ENCODE peak calls at places on chromosomes 3 and 15, in seven cellular contexts. R, O, I, P, E, G and A are unnamed samples.

GRCh38 chr15:74130089-74130848 is at the start of gene ISLR2:
- DNase-seq in R (no peak), O (no peak), I (peak; percentile 54), P (no peak), E (no peak), G (no peak), A (no peak)

GRCh38 chr3:105401691-105402149 is 35.0 kb downstream of the ALCAM start:
- DNase-seq in R (no peak), O (no peak), I (no peak), P (no peak), E (no peak), G (no peak), A (no peak)

GRCh38 chr3:67650084-67650483 is 4.3 kb downstream of the SUCLG2 start:
- DNase-seq in R (no peak), O (no peak), I (no peak), P (no peak), E (no peak), G (peak; percentile 53), A (no peak)

GRCh38 chr3:5504135-5504534 is 316.6 kb downstream of the EDEM1 start:
- DNase-seq in R (no peak), O (no peak), I (no peak), P (no peak), E (no peak), G (no peak), A (no peak)

GRCh38 chr3:48558446-48559134 is 2.0 kb upstream of the PFKFB4 start:
- DNase-seq in R (peak; percentile 85), O (peak; percentile 89), I (peak; percentile 74), P (peak; percentile 73), E (peak; percentile 44), G (peak; percentile 41), A (peak; percentile 86)

GRCh38 chr3:9909221-9910013 is 6.8 kb downstream of the IL17RE start:
- DNase-seq in R (no peak), O (no peak), I (no peak), P (no peak), E (no peak), G (no peak), A (no peak)

GRCh38 chr15:50879016-50879415 is 29.5 kb upstream of the AP4E1 start:
- DNase-seq in R (no peak), O (no peak), I (no peak), P (no peak), E (no peak), G (no peak), A (no peak)

GRCh38 chr15:36230741-36231140 is 348.7 kb upstream of the CDIN1 start:
- DNase-seq in R (no peak), O (no peak), I (no peak), P (no peak), E (no peak), G (no peak), A (no peak)

GRCh38 chr3:126474498-126475410 is 937 bp downstream of the ZXDC start:
- DNase-seq in R (peak; percentile 93), O (peak; percentile 81), I (peak; percentile 79), P (peak; percentile 40), E (peak; percentile 67), G (peak; percentile 42), A (peak; percentile 86)

GRCh38 chr3:183253961-183254815 is 1.1 kb downstream of the B3GNT5 start:
- DNase-seq in R (peak; percentile 89), O (peak; percentile 74), I (peak; percentile 76), P (no peak), E (peak; percentile 45), G (peak; percentile 40), A (peak; percentile 83)

GRCh38 chr3:24451461-24452099 is 43.1 kb downstream of the THRB start:
- DNase-seq in R (no peak), O (no peak), I (no peak), P (no peak), E (peak; percentile 20), G (peak; percentile 83), A (no peak)

GRCh38 chr3:50616770-50617095 is 218 bp upstream of the MAPKAPK3 start:
- DNase-seq in R (peak; percentile 98), O (peak; percentile 94), I (peak; percentile 96), P (peak; percentile 90), E (peak; percentile 94), G (peak; percentile 98), A (peak; percentile 97)

GRCh38 chr15:89002281-89002761 is 85.9 kb upstream of the ABHD2 start:
- DNase-seq in R (no peak), O (peak; percentile 68), I (no peak), P (no peak), E (peak; percentile 20), G (no peak), A (peak; percentile 72)

GRCh38 chr15:63843901-63844317 is 10.2 kb upstream of the HERC1 start:
- DNase-seq in R (no peak), O (no peak), I (no peak), P (no peak), E (no peak), G (no peak), A (no peak)

GRCh38 chr3:46996689-46997452 is 17.4 kb downstream of the NBEAL2 start:
- DNase-seq in R (peak; percentile 74), O (peak; percentile 28), I (peak; percentile 38), P (peak; percentile 13), E (no peak), G (no peak), A (no peak)

GRCh38 chr15:59278120-59278519 is 71.5 kb downstream of the LDHAL6B start:
- DNase-seq in R (no peak), O (no peak), I (no peak), P (no peak), E (no peak), G (no peak), A (no peak)

GRCh38 chr3:97793415-97794019 is 28.3 kb upstream of the CRYBG3 start:
- DNase-seq in R (no peak), O (no peak), I (no peak), P (no peak), E (no peak), G (no peak), A (no peak)

GRCh38 chr15:65212097-65212496 is 824 bp upstream of the CILP start:
- DNase-seq in R (peak; percentile 59), O (no peak), I (no peak), P (no peak), E (no peak), G (no peak), A (no peak)

GRCh38 chr3:171058058-171058457 is 31.5 kb upstream of the SLC2A2 start:
- DNase-seq in R (no peak), O (no peak), I (no peak), P (no peak), E (no peak), G (no peak), A (no peak)

GRCh38 chr3:186798239-186798638 is 8.0 kb downstream of the RFC4 start:
- DNase-seq in R (no peak), O (no peak), I (no peak), P (no peak), E (no peak), G (no peak), A (no peak)

GRCh38 chr3:47251689-47252088 is 30.9 kb downstream of the KIF9 start:
- DNase-seq in R (peak; percentile 37), O (peak; percentile 3), I (no peak), P (no peak), E (no peak), G (no peak), A (no peak)

GRCh38 chr3:53278667-53279066 is 22.8 kb upstream of the TKT start:
- DNase-seq in R (no peak), O (no peak), I (no peak), P (no peak), E (no peak), G (no peak), A (no peak)

GRCh38 chr3:112745567-112746248 is 101.0 kb downstream of the CD200R1L start:
- DNase-seq in R (no peak), O (no peak), I (no peak), P (no peak), E (no peak), G (no peak), A (no peak)

DNA sequence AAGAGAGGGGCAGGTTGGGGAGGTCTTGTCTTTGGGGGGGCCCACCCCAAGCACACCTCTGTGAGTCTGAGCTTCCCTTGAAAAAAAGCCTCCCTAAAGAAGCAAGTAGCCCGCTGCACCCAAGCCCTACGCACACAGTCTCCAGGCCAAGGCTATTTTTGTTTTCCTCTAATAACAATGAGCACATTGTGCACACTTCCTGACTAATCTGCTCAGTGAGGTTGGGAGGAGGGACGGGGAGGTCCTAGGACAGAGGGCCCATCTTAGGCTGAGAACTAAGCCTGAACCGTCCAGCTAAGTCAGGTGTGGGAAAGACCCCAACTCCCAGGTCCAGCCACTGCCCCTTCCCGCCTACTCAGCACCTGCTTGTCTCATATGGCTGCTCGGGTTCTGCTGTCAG is 87.2 kb downstream of the HMG20A start:
- DNase-seq in R (no peak), O (no peak), I (peak; percentile 60), P (peak; percentile 43), E (peak; percentile 70), G (no peak), A (no peak)
- H3K4me3 ChIP-seq in R (no peak overlapping the region), O (no peak overlapping the region), I (peak overlapping the region; percentile 41), P (no peak overlapping the region), E (no peak overlapping the region), G (no peak overlapping the region), A (no peak overlapping the region)

GRCh38 chr3:172317481-172317880 is 130.8 kb downstream of the GHSR start:
- DNase-seq in R (no peak), O (no peak), I (no peak), P (no peak), E (no peak), G (no peak), A (no peak)
- H3K27ac ChIP-seq in R (peak overlapping the region; percentile 66), O (peak overlapping the region; percentile 57), I (peak overlapping the region; percentile 76), P (peak overlapping the region; percentile 74), E (peak overlapping the region; percentile 74), G (peak overlapping the region; percentile 73), A (peak overlapping the region; percentile 73)

GRCh38 chr15:30906366-30906765 is 2.7 kb downstream of the FAN1 start:
- DNase-seq in R (no peak), O (no peak), I (no peak), P (no peak), E (no peak), G (peak; percentile 63), A (no peak)

GRCh38 chr15:30904812-30905211 is 1.1 kb downstream of the FAN1 start:
- DNase-seq in R (no peak), O (no peak), I (no peak), P (no peak), E (no peak), G (no peak), A (no peak)

GRCh38 chr15:30903497-30904187 is at the start of gene FAN1:
- DNase-seq in R (peak; percentile 95), O (peak; percentile 91), I (peak; percentile 92), P (peak; percentile 84), E (peak; percentile 90), G (peak; percentile 94), A (peak; percentile 93)

GRCh38 chr15:30901889-30902288 is 1.8 kb upstream of the FAN1 start:
- DNase-seq in R (no peak), O (no peak), I (no peak), P (no peak), E (no peak), G (no peak), A (no peak)

GRCh38 chr15:30905821-30906220 is 2.1 kb downstream of the FAN1 start:
- DNase-seq in R (no peak), O (no peak), I (no peak), P (no peak), E (no peak), G (peak; percentile 63), A (no peak)
- TF ChIP-seq CTCF in R (no peak), O (no peak), I (no peak), P (no peak), E (no peak), G (peak; percentile 17), A (no peak)

DNA sequence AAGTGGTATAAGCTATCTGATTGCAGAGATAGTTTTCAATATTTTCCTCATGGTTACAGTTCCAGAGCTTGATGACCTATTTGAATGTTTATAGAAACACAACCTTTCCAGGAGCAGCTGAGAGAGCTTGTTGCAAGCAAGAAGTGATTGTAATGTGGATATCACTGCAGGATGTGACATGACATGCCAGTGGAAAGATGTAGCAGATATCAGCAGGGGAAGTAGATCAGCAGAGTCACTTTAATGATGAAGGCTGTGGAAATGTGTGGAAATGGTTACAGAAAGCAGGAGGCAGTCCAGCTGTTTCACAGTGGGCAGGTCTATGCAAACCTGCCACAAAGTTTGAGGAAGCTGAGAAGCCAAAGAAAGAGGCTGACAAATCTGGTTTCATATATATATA is 21.0 kb downstream of the TMEM158 start:
- DNase-seq in R (no peak), O (no peak), I (no peak), P (no peak), E (no peak), G (no peak), A (no peak)
- H3K4me3 ChIP-seq in R (no peak overlapping the region), O (no peak overlapping the region), I (no peak overlapping the region), P (no peak overlapping the region), E (no peak overlapping the region), G (no peak overlapping the region), A (no peak overlapping the region)